ENCODE peak calls at places on chromosome 6, in ten cellular contexts. E, O, V, F, Y, A, H, L, S and G are unnamed samples.

GRCh38 chr6:118735320-118735719 is 83.9 kb upstream of the CEP85L start:
- DNase-seq in E (no peak), O (no peak), V (no peak), F (no peak), Y (peak), A (no peak), H (no peak), L (no peak), S (no peak), G (no peak)

GRCh38 chr6:168255283-168255881 is 64.2 kb downstream of the DACT2 start:
- DNase-seq in E (no peak), O (no peak), V (no peak), F (no peak), Y (no peak), A (no peak), H (no peak), L (no peak), S (no peak), G (no peak)

GRCh38 chr6:88586371-88587157 is 376.9 kb downstream of the RNGTT start:
- DNase-seq in E (no peak), O (no peak), V (no peak), F (no peak), Y (no peak), A (peak), H (no peak), L (no peak), S (no peak), G (no peak)

GRCh38 chr6:25192562-25192961 is 86.6 kb upstream of the CARMIL1 start:
- DNase-seq in E (no peak), O (no peak), V (no peak), F (no peak), Y (no peak), A (no peak), H (peak), L (no peak), S (no peak), G (no peak)

GRCh38 chr6:94127716-94128115 is 708.4 kb upstream of the EPHA7 start:
- DNase-seq in E (no peak), O (no peak), V (no peak), F (no peak), Y (no peak), A (no peak), H (no peak), L (no peak), S (no peak), G (no peak)

GRCh38 chr6:73032586-73032985 is 192.7 kb downstream of the KHDC1L start:
- DNase-seq in E (no peak), O (peak), V (no peak), F (peak), Y (no peak), A (no peak), H (peak), L (no peak), S (no peak), G (no peak)

GRCh38 chr6:106715922-106716321 is 86.5 kb downstream of the QRSL1 start:
- DNase-seq in E (no peak), O (peak), V (no peak), F (no peak), Y (peak), A (no peak), H (no peak), L (no peak), S (no peak), G (no peak)

GRCh38 chr6:53282234-53282633 is 66.5 kb downstream of the ELOVL5 start:
- DNase-seq in E (no peak), O (no peak), V (no peak), F (no peak), Y (no peak), A (no peak), H (no peak), L (no peak), S (no peak), G (no peak)

GRCh38 chr6:30914854-30915590 is 984 bp downstream of the VARS2 start:
- DNase-seq in E (no peak), O (no peak), V (no peak), F (no peak), Y (no peak), A (peak), H (no peak), L (no peak), S (peak), G (no peak)